ENCODE peak calls at places on chromosomes 11 and 22, in eight cellular contexts. A, T, O, X, V, H, C and J are unnamed samples.
A peak's percentile ranks its signal among the peaks of the same experiment; 100 is the strongest.

GRCh38 chr22:44928064-44928463 is 81.7 kb downstream of the PHF21B start:
- DNase-seq in H (no peak), C (no peak), O (no peak), X (no peak), T (no peak), A (no peak), V (no peak), J (no peak)

GRCh38 chr11:43943931-43944751 is 1.7 kb downstream of the C11orf96 start:
- DNase-seq in O (peak; percentile 21), A (no peak), V (no peak), H (no peak), X (peak; percentile 43), T (peak; percentile 72), C (peak; percentile 30), J (no peak)

GRCh38 chr11:47337229-47337924 is 15.1 kb downstream of the MYBPC3 start:
- DNase-seq in T (no peak), V (no peak), O (no peak), C (no peak), A (peak; percentile 37), X (no peak), H (no peak), J (peak; percentile 36)

GRCh38 chr22:20440637-20441591 is 3.3 kb upstream of the SCARF2 start:
- DNase-seq in A (no peak), X (no peak), C (no peak), T (no peak), V (no peak), O (no peak), H (no peak), J (no peak)

GRCh38 chr11:126008956-126009355 is 53.7 kb downstream of the CDON start:
- DNase-seq in X (no peak), H (no peak), O (no peak), T (no peak), A (no peak), C (no peak), V (no peak), J (no peak)

GRCh38 chr11:46188017-46188416 is 66.8 kb upstream of the PHF21A start:
- DNase-seq in C (no peak), H (no peak), X (no peak), A (no peak), T (no peak), V (no peak), O (no peak), J (no peak)

GRCh38 chr11:22304337-22304961 is 33.7 kb upstream of the SLC17A6 start:
- DNase-seq in V (peak; percentile 3), A (peak; percentile 18), X (peak; percentile 76), T (no peak), O (peak; percentile 54), H (no peak), C (peak; percentile 37), J (no peak)

GRCh38 chr11:29485641-29486040 is 531.2 kb downstream of the KCNA4 start:
- DNase-seq in A (no peak), V (no peak), C (no peak), X (no peak), H (no peak), T (no peak), O (no peak), J (no peak)

GRCh38 chr22:28351585-28351984 is 328.1 kb downstream of the TTC28 start:
- DNase-seq in X (no peak), T (no peak), O (no peak), V (no peak), C (no peak), H (no peak), A (no peak), J (no peak)

GRCh38 chr11:94049351-94049750 is 28.2 kb downstream of the HEPHL1 start:
- DNase-seq in O (no peak), A (no peak), T (no peak), C (peak; percentile 60), H (no peak), V (no peak), X (no peak), J (no peak)

GRCh38 chr11:114080219-114080618 is 20.7 kb downstream of the ZBTB16 start:
- DNase-seq in A (no peak), O (peak; percentile 69), H (no peak), V (no peak), T (no peak), C (no peak), X (no peak), J (no peak)

GRCh38 chr11:128876133-128876650 is 9.1 kb upstream of the KCNJ1 start:
- DNase-seq in T (no peak), X (no peak), H (no peak), V (no peak), O (no peak), C (no peak), A (no peak), J (no peak)

GRCh38 chr11:96393753-96394348 is 4.0 kb downstream of the JRKL start:
- DNase-seq in A (peak; percentile 22), T (no peak), O (peak; percentile 70), X (peak; percentile 68), H (no peak), V (peak; percentile 32), C (peak; percentile 78), J (no peak)

GRCh38 chr11:94147433-94147845 is 18.8 kb downstream of the PANX1 start:
- DNase-seq in H (no peak), V (no peak), C (no peak), A (no peak), T (no peak), X (no peak), O (no peak), J (no peak)

GRCh38 chr11:66713746-66714480 is 15.1 kb downstream of the SPTBN2 start:
- DNase-seq in H (no peak), O (no peak), C (no peak), X (no peak), V (no peak), A (no peak), T (no peak), J (no peak)

GRCh38 chr22:44947029-44947428 is 62.8 kb downstream of the PHF21B start:
- DNase-seq in A (no peak), O (no peak), T (no peak), V (no peak), X (no peak), C (no peak), H (no peak), J (no peak)

GRCh38 chr11:85347291-85347690 is 279.9 kb downstream of the DLG2 start:
- DNase-seq in O (no peak), T (no peak), A (no peak), C (no peak), H (no peak), V (no peak), X (peak; percentile 37), J (no peak)

GRCh38 chr11:61429691-61430582 is at the start of the genes CPSF7 and SDHAF2:
- DNase-seq in V (peak; percentile 75), C (peak; percentile 98), A (peak; percentile 84), H (peak; percentile 95), O (peak; percentile 96), T (peak; percentile 96), X (peak; percentile 98), J (peak; percentile 97)
- TF ChIP-seq CTCF in V (no peak), C (no peak), A (no peak), H (peak; percentile 8), O (no peak), T (no peak), X (no peak), J (no peak)

GRCh38 chr22:41863472-41863871 is 30.6 kb downstream of the SREBF2 start:
- DNase-seq in O (no peak), A (no peak), C (no peak), T (no peak), X (no peak), H (no peak), V (no peak), J (no peak)
- H3K4me3 ChIP-seq in O (no peak overlapping the region), A (no peak overlapping the region), C (no peak overlapping the region), T (no peak overlapping the region), X (no peak overlapping the region), H (no peak overlapping the region), V (no peak overlapping the region), J (no peak overlapping the region)

GRCh38 chr22:39940757-39941305 is 19.4 kb upstream of the TMA7B start:
- DNase-seq in H (no peak), T (no peak), X (peak; percentile 53), V (no peak), A (no peak), C (no peak), O (no peak), J (no peak)
- TF ChIP-seq CTCF in H (no peak), T (no peak), X (peak; percentile 14), V (no peak), A (no peak), C (no peak), O (no peak), J (no peak)

GRCh38 chr22:36355362-36355761 is 32.4 kb downstream of the MYH9 start:
- DNase-seq in V (no peak), O (peak; percentile 54), H (no peak), T (no peak), X (no peak), A (no peak), C (no peak), J (no peak)
- H3K4me3 ChIP-seq in V (no peak overlapping the region), O (no peak overlapping the region), H (no peak overlapping the region), T (peak overlapping the region; percentile 27), X (no peak overlapping the region), A (no peak overlapping the region), C (no peak overlapping the region), J (no peak overlapping the region)

DNA sequence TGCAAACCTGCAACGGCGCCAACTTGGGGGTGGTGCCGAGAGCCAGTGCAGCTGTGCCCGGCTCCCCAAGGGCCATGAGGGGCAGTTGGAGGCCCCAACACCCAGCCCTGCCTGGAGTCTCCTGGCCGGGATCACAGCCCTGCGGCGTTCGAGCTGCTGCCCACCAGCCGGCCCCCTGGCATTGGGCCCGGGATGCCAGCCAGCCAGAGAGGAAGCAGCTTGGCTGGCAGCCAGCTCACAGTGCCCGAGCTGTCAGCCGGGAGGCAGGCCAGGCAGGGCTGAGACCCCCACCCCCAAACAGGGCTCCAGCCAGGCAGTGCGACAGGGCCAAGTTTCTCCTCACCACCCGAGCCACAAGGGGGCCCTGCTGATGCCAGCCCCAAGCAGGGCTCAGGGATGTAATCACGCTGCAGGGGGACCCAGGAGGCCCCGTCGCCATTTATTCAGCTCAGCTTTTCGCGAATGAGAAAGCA is 26.0 kb upstream of the TCF20 start:
- DNase-seq in C (no peak), V (no peak), T (no peak), O (no peak), A (no peak), X (peak; percentile 66), H (no peak), J (no peak)
- TF ChIP-seq CTCF in C (peak; percentile 26), V (peak; percentile 29), T (no peak), O (no peak), A (peak; percentile 19), X (peak; percentile 69), H (no peak), J (no peak)

GRCh38 chr22:39316440-39317083 is 2.9 kb downstream of the RPL3 start:
- DNase-seq in A (peak; percentile 60), V (no peak), C (peak; percentile 86), O (peak; percentile 95), X (peak; percentile 81), T (peak; percentile 84), H (peak; percentile 75), J (peak; percentile 69)
- H3K4me3 ChIP-seq in A (peak overlapping the region; percentile 86), V (peak overlapping the region; percentile 98), C (peak overlapping the region; percentile 97), O (peak overlapping the region; percentile 71), X (peak overlapping the region; percentile 98), T (no peak overlapping the region), H (no peak overlapping the region), J (no peak overlapping the region)